ENCODE peak calls at places on chromosomes 12 and 14, in five cellular contexts. Y, T, L, E and O are unnamed samples.

GRCh38 chr12:47990351-47991105 is 13.7 kb downstream of the COL2A1 start:
- DNase-seq in L (no peak), E (no peak), T (no peak), Y (no peak), O (no peak)

GRCh38 chr12:132291402-132292175 is 37.8 kb downstream of the GALNT9 start:
- DNase-seq in L (no peak), T (no peak), Y (no peak), E (no peak), O (no peak)

GRCh38 chr12:14880890-14881453 is 4.7 kb downstream of the MGP start:
- DNase-seq in E (no peak), Y (no peak), L (no peak), T (no peak), O (no peak)

GRCh38 chr14:47917344-47917954 is 242.0 kb upstream of the MDGA2 start:
- DNase-seq in E (peak; percentile 28), Y (peak; percentile 52), L (no peak), T (peak; percentile 13), O (peak; percentile 21)

GRCh38 chr14:77011226-77011762 is 17.2 kb downstream of the IRF2BPL start:
- DNase-seq in E (no peak), L (no peak), T (no peak), Y (no peak), O (no peak)

GRCh38 chr12:93622485-93622884 is 50.0 kb downstream of the SOCS2 start:
- DNase-seq in E (no peak), T (no peak), Y (no peak), L (no peak), O (no peak)

GRCh38 chr12:107992870-107993451 is 136.1 kb upstream of the WSCD2 start:
- DNase-seq in T (peak; percentile 53), L (no peak), Y (peak; percentile 27), E (peak; percentile 56), O (peak; percentile 16)

GRCh38 chr12:906077-906585 is 43.4 kb downstream of the RAD52 start:
- DNase-seq in E (no peak), L (no peak), Y (no peak), T (no peak), O (no peak)

GRCh38 chr14:71918955-71919354 is 13.3 kb upstream of the RGS6 start:
- DNase-seq in L (no peak), T (no peak), Y (no peak), E (no peak), O (no peak)

DNA sequence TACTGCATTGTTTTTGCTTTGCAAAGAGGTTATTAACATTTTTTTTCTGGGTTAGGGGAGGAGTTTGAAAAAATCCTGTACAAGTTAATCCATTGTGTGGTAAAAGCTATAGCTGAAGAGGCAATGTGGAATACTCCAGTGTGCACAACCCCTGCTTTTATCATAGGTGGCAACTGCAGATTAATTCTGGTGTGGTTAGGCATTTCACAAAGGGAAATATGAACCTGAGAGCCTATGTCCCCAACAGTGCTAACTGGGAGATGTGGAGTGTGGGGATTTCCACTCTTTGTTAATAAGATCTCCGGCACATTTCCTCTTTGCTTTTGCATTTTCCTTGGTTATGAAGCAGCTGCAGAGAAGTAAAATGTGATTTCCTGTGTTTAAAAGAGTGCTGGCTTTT is 33.6 kb downstream of the PRORP start:
- DNase-seq in E (no peak), L (no peak), T (peak; percentile 8), Y (no peak), O (no peak)
- TF ChIP-seq CTCF in E (no peak), L (no peak), T (no peak), Y (no peak), O (no peak)

DNA sequence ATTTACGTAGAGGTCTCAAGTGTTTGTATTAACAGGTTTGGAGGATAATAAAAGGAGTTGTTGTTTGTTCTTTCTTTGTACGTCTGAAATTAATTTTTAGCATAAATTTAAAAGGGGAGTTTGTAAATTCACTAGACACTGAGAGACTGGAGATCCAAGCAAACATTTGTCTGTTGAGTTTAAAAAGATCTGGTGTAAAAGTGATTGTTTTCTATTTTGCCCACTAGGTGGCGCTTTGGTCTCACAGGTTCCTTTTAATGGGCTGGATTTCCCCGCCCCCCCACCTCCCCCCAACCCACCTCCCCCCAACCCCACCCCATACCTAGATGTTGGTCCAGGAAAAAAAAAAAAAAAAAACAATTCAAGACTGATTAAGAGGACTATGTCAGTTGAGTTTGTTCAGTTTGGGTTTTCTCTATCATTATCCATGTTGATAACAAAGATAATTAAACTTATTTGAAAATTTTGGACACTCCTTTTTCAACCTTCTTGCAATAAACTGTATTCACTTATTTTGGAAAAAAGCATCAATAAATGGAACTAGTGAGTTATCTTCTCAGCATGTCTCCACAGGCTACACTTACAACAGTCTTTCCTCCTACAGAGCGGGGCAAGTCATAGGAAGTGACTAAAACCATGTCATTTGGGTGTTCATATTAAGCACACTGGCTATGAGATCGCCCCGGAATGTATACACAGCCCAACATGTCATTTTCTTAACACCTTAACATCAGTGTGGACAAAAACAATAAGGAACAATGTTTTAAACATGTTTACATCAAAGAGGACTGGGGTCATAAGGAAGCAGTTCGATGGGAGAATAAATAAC is 841.1 kb downstream of the NRXN3 start:
- DNase-seq in L (peak; percentile 0), Y (no peak), E (no peak), T (peak; percentile 6), O (peak; percentile 11)
- TF ChIP-seq CTCF in L (peak; percentile 32), Y (peak; percentile 45), E (peak; percentile 22), T (no peak), O (peak; percentile 45)

GRCh38 chr12:34394211-34395055 is 372.1 kb downstream of the ALG10 start:
- DNase-seq in Y (peak; percentile 12), L (no peak), E (no peak), T (no peak), O (peak; percentile 1)
- TF ChIP-seq CTCF in Y (no peak), L (no peak), E (no peak), T (no peak), O (no peak)

DNA sequence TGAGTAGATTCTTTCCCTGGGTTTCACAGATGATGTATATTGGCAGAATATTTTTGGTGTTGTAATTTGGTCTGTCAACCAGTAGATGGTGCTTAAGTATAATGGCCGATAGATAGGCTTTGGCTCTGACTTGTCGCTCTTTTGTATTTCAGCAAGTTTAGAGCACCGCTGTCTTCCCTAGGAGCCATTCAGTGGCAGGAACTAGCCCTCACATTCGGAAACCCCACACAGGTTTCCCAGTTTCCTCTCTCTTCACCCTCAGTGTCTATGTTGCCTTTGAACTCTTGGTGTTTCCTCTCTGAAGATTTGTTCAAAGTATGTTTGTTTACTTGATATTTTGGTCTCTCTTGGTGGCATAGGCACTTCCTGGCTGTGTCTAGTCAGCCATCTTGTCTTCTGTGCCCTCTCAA is 102.2 kb downstream of the GPHN start:
- DNase-seq in E (peak; percentile 49), Y (no peak), L (no peak), T (no peak), O (no peak)
- TF ChIP-seq CTCF in E (peak; percentile 70), Y (no peak), L (peak; percentile 47), T (peak; percentile 20), O (no peak)

GRCh38 chr12:39144613-39145061 is 239.2 kb upstream of the CPNE8 start:
- DNase-seq in L (no peak), Y (no peak), E (no peak), T (no peak), O (peak; percentile 9)

GRCh38 chr12:39145175-39145999 is 240.0 kb upstream of the CPNE8 start:
- DNase-seq in Y (peak; percentile 64), E (no peak), T (no peak), L (no peak), O (peak; percentile 64)
- TF ChIP-seq CTCF in Y (no peak), E (peak; percentile 24), T (no peak), L (peak; percentile 45), O (peak; percentile 74)

GRCh38 chr14:20697273-20698017 is 8.9 kb downstream of the ANG start:
- DNase-seq in E (peak; percentile 55), T (peak; percentile 75), Y (peak; percentile 78), L (no peak), O (peak; percentile 64)
- TF ChIP-seq CTCF in E (peak; percentile 80), T (peak; percentile 71), Y (peak; percentile 75), L (peak; percentile 71), O (peak; percentile 35)

GRCh38 chr12:54003625-54004024 is 3.7 kb downstream of the HOXC9 start:
- DNase-seq in Y (no peak), E (no peak), L (no peak), T (no peak), O (no peak)

GRCh38 chr12:54004841-54005530 is 3.8 kb upstream of the HOXC8 start:
- DNase-seq in Y (no peak), E (no peak), L (no peak), T (no peak), O (no peak)

GRCh38 chr12:54005531-54005852 is 3.3 kb upstream of the HOXC8 start:
- DNase-seq in L (no peak), E (no peak), T (no peak), Y (no peak), O (no peak)

GRCh38 chr12:54002915-54003339 is 3.0 kb downstream of the HOXC9 start:
- DNase-seq in E (no peak), T (no peak), Y (no peak), L (no peak), O (no peak)

DNA sequence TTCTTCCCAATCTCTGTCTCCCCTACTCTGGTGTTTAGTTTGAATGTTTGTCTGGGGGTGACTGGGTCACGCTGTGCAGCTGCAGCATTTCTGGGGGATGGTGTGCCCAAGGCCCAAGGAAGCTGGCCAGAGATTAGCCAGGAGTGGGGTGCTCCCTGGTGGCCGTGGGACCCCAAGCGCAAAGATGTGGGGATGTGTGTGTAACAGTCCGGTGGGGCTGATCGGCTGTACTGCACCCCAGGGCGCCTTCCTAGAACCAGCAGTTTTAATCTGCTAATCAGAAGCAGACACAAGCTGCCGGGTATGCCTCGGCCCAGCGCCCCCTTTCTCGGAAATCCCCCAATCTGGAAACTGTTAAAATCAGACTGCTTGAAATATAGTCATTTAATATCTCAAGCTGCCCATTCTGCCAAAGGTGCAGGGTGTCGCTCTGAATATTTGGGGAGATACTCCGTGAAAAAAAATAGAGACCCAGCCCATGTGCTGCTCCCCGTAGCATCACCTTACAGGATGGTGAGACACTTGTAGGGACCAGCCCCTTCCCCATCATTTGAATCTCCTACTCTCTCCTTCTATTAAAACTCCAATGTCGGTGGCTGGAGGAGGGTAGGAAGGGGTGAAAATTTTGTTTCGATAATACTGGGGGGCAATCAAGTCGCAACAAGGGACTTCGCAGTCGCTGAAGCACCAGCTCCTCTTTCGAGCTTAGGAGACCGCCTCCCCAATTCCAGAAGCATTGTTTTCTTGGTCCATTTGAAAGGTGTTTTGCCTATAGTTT is 4.3 kb downstream of the HOXC9 start:
- DNase-seq in L (no peak), Y (no peak), T (no peak), E (no peak), O (no peak)
- TF ChIP-seq CTCF in L (no peak), Y (no peak), T (no peak), E (peak; percentile 9), O (no peak)